ENCODE peak calls at places on chromosome 2, in five cellular contexts. One of them, this sample, is unnamed.

GRCh38 chr2:105138643-105139042 is 100.8 kb downstream of the MRPS9 start:
- DNase-seq in mammary epithelial cell: peak
- DNase-seq in Caco-2: no peak
- DNase-seq in IMR-90: no peak
- DNase-seq in neural crest cell: no peak
- DNase-seq in this sample: no peak

GRCh38 chr2:88657131-88657530 is 29.9 kb upstream of the EIF2AK3 start:
- DNase-seq in IMR-90: peak
- DNase-seq in Caco-2: no peak
- DNase-seq in neural crest cell: no peak
- DNase-seq in mammary epithelial cell: no peak
- DNase-seq in this sample: peak

GRCh38 chr2:221444106-221444505 is 128.0 kb downstream of the EPHA4 start:
- DNase-seq in IMR-90: peak
- DNase-seq in mammary epithelial cell: peak
- DNase-seq in neural crest cell: no peak
- DNase-seq in Caco-2: no peak
- DNase-seq in this sample: peak

GRCh38 chr2:156065912-156066311 is 266.6 kb downstream of the NR4A2 start:
- DNase-seq in mammary epithelial cell: no peak
- DNase-seq in Caco-2: no peak
- DNase-seq in neural crest cell: no peak
- DNase-seq in IMR-90: no peak
- DNase-seq in this sample: no peak

GRCh38 chr2:96734899-96735585 is 4.8 kb downstream of the LMAN2L start:
- DNase-seq in IMR-90: peak
- DNase-seq in mammary epithelial cell: no peak
- DNase-seq in neural crest cell: no peak
- DNase-seq in Caco-2: no peak
- DNase-seq in this sample: no peak

GRCh38 chr2:69902213-69902922 is 8.6 kb downstream of the SNRNP27 start:
- DNase-seq in neural crest cell: no peak
- DNase-seq in Caco-2: no peak
- DNase-seq in IMR-90: no peak
- DNase-seq in mammary epithelial cell: no peak
- DNase-seq in this sample: no peak

GRCh38 chr2:240391111-240392051 is 44.1 kb upstream of the GPC1 start:
- DNase-seq in neural crest cell: no peak
- DNase-seq in mammary epithelial cell: no peak
- DNase-seq in IMR-90: no peak
- DNase-seq in Caco-2: no peak
- DNase-seq in this sample: no peak

GRCh38 chr2:54629914-54630609 is 93.4 kb upstream of the EML6 start:
- DNase-seq in mammary epithelial cell: peak
- DNase-seq in neural crest cell: no peak
- DNase-seq in Caco-2: peak
- DNase-seq in IMR-90: peak
- DNase-seq in this sample: no peak

GRCh38 chr2:70716131-70716766 is 51.8 kb downstream of the ADD2 start:
- DNase-seq in neural crest cell: no peak
- DNase-seq in mammary epithelial cell: no peak
- DNase-seq in Caco-2: no peak
- DNase-seq in IMR-90: no peak
- DNase-seq in this sample: no peak

GRCh38 chr2:72843301-72843700 is 17.5 kb upstream of the EXOC6B start:
- DNase-seq in neural crest cell: no peak
- DNase-seq in Caco-2: no peak
- DNase-seq in IMR-90: no peak
- DNase-seq in mammary epithelial cell: no peak
- DNase-seq in this sample: no peak

GRCh38 chr2:188028739-188029138 is 262.9 kb upstream of the GULP1 start:
- DNase-seq in IMR-90: no peak
- DNase-seq in Caco-2: no peak
- DNase-seq in mammary epithelial cell: no peak
- DNase-seq in neural crest cell: no peak
- DNase-seq in this sample: no peak

GRCh38 chr2:186503827-186504606 is 18.0 kb downstream of the ZC3H15 start:
- DNase-seq in Caco-2: no peak
- DNase-seq in mammary epithelial cell: peak
- DNase-seq in IMR-90: peak
- DNase-seq in neural crest cell: no peak
- DNase-seq in this sample: no peak

GRCh38 chr2:224063308-224063648 is 24.2 kb upstream of the SERPINE2 start:
- DNase-seq in mammary epithelial cell: no peak
- DNase-seq in IMR-90: no peak
- DNase-seq in neural crest cell: no peak
- DNase-seq in Caco-2: no peak
- DNase-seq in this sample: no peak

GRCh38 chr2:161905389-161906046 is 168.5 kb downstream of the DPP4 start:
- DNase-seq in IMR-90: no peak
- DNase-seq in mammary epithelial cell: peak
- DNase-seq in neural crest cell: no peak
- DNase-seq in Caco-2: no peak
- DNase-seq in this sample: no peak

GRCh38 chr2:39728941-39729351 is 50.1 kb downstream of the THUMPD2 start:
- DNase-seq in IMR-90: peak
- DNase-seq in Caco-2: no peak
- DNase-seq in mammary epithelial cell: no peak
- DNase-seq in neural crest cell: peak
- DNase-seq in this sample: peak

GRCh38 chr2:62576276-62576939 is 70.4 kb upstream of the TMEM17 start:
- DNase-seq in neural crest cell: no peak
- DNase-seq in mammary epithelial cell: no peak
- DNase-seq in Caco-2: no peak
- DNase-seq in IMR-90: no peak
- DNase-seq in this sample: no peak

GRCh38 chr2:52536929-52537460 is 1230.6 kb upstream of the CHAC2 start:
- DNase-seq in mammary epithelial cell: peak
- DNase-seq in IMR-90: peak
- DNase-seq in Caco-2: no peak
- DNase-seq in neural crest cell: no peak
- DNase-seq in this sample: no peak

GRCh38 chr2:153074207-153074606 is 355.8 kb downstream of the ARL6IP6 start:
- DNase-seq in Caco-2: no peak
- DNase-seq in neural crest cell: no peak
- DNase-seq in mammary epithelial cell: peak
- DNase-seq in IMR-90: no peak
- DNase-seq in this sample: no peak

GRCh38 chr2:45812039-45812500 is 160.6 kb downstream of the PRKCE start:
- DNase-seq in Caco-2: no peak
- DNase-seq in neural crest cell: no peak
- DNase-seq in IMR-90: peak
- DNase-seq in mammary epithelial cell: peak
- DNase-seq in this sample: peak

GRCh38 chr2:131417886-131418285 is 53.9 kb upstream of the RAB6D start:
- DNase-seq in mammary epithelial cell: no peak
- DNase-seq in Caco-2: no peak
- DNase-seq in neural crest cell: no peak
- DNase-seq in IMR-90: peak
- DNase-seq in this sample: no peak

GRCh38 chr2:80168801-80169200 is 135.8 kb downstream of the LRRTM1 start:
- DNase-seq in neural crest cell: no peak
- DNase-seq in mammary epithelial cell: no peak
- DNase-seq in Caco-2: no peak
- DNase-seq in IMR-90: no peak
- DNase-seq in this sample: no peak

GRCh38 chr2:80167284-80167808 is 137.2 kb downstream of the LRRTM1 start:
- DNase-seq in IMR-90: no peak
- DNase-seq in neural crest cell: no peak
- DNase-seq in mammary epithelial cell: no peak
- DNase-seq in Caco-2: no peak
- DNase-seq in this sample: no peak

GRCh38 chr2:80169811-80170594 is 134.5 kb downstream of the LRRTM1 start:
- DNase-seq in Caco-2: no peak
- DNase-seq in mammary epithelial cell: no peak
- DNase-seq in neural crest cell: no peak
- DNase-seq in IMR-90: no peak
- DNase-seq in this sample: no peak

GRCh38 chr2:80166457-80166856 is 138.1 kb downstream of the LRRTM1 start:
- DNase-seq in Caco-2: no peak
- DNase-seq in IMR-90: no peak
- DNase-seq in neural crest cell: no peak
- DNase-seq in mammary epithelial cell: no peak
- DNase-seq in this sample: no peak

DNA sequence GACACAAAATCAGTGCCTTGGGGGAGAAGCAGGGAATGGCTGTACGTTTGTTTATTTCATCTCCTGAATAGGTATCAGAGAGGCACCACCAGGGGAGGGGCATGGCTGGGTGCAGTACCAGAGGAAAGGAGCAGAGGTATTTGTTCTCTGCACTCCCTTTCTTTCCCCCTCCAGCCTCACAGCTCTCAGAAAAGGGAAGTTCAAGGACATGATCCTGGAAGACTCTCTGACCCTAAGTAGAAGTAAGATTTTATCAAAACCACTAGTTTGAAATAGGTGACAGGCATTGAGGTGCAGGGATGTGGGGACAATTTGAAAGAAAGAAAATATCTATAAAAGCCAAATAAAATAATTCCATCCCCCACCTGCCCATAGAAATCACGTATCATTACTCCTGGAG is 136.5 kb downstream of the LRRTM1 start:
- DNase-seq in Caco-2: no peak
- DNase-seq in neural crest cell: no peak
- DNase-seq in mammary epithelial cell: no peak
- DNase-seq in IMR-90: no peak
- DNase-seq in this sample: no peak
- TF ChIP-seq CTCF in Caco-2: no peak
- TF ChIP-seq CTCF in neural crest cell: no peak
- TF ChIP-seq CTCF in mammary epithelial cell: no peak
- TF ChIP-seq CTCF in IMR-90: no peak
- TF ChIP-seq CTCF in this sample: no peak

GRCh38 chr2:202072226-202072625 is 829 bp upstream of the KIAA2012 start:
- DNase-seq in IMR-90: no peak
- DNase-seq in mammary epithelial cell: no peak
- DNase-seq in neural crest cell: no peak
- DNase-seq in Caco-2: no peak
- DNase-seq in this sample: no peak
- TF ChIP-seq CTCF in IMR-90: peak
- TF ChIP-seq CTCF in mammary epithelial cell: peak
- TF ChIP-seq CTCF in neural crest cell: peak
- TF ChIP-seq CTCF in Caco-2: peak
- TF ChIP-seq CTCF in this sample: peak

GRCh38 chr2:65097844-65098243 is 32.1 kb downstream of the RAB1A start:
- DNase-seq in Caco-2: no peak
- DNase-seq in IMR-90: no peak
- DNase-seq in mammary epithelial cell: no peak
- DNase-seq in neural crest cell: no peak
- DNase-seq in this sample: no peak
- TF ChIP-seq CTCF in Caco-2: no peak
- TF ChIP-seq CTCF in IMR-90: no peak
- TF ChIP-seq CTCF in mammary epithelial cell: no peak
- TF ChIP-seq CTCF in neural crest cell: no peak
- TF ChIP-seq CTCF in this sample: no peak

DNA sequence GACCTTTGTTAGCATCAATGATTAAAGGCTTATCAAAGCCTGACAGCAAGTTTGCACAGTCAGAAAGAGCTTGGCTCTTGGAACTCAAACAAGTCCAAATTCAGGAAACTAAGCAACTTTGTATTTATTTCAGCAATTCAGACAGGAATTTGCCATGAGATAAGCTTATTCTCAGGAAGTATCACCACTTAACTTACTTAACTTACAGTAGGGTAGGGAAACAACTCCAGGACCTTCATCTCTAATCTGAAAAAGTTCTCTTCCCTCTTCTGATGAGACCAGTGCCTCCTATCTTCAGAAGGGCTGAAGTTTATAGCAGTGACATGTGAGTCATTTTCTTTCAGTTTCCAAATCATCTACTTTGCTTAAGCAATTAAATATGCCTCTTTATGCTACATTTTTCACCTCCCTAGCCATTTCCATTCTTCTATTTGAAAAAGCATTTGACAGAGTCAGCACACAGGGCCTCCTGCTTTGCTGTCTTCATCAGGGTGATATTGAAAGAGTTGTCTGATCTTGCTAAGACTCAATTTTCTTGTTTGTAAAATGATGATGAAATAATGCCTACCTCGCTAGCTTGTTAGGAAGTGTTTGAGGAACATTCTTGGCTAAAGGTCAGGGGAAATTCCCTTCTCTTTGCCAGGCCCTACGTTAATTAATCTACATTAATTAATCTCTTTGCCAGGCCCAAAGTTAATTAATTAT is 389.4 kb downstream of the RND3 start:
- DNase-seq in mammary epithelial cell: peak
- DNase-seq in IMR-90: peak
- DNase-seq in Caco-2: no peak
- DNase-seq in neural crest cell: no peak
- DNase-seq in this sample: peak
- TF ChIP-seq CTCF in mammary epithelial cell: peak
- TF ChIP-seq CTCF in IMR-90: peak
- TF ChIP-seq CTCF in Caco-2: no peak
- TF ChIP-seq CTCF in neural crest cell: no peak
- TF ChIP-seq CTCF in this sample: peak

This sample was measured in HFFc6.